ENCODE peak calls at places on chromosomes 5 and 9, in ten cellular contexts. One of them, this sample, is unnamed.

GRCh38 chr5:143166661-143167420 is 236.6 kb downstream of the NR3C1 start:
- DNase-seq in dorsolateral prefrontal cortex: no peak
- DNase-seq in thoracic aorta: no peak
- DNase-seq in HepG2: peak
- DNase-seq in GM12865: peak
- DNase-seq in foreskin fibroblast: no peak
- DNase-seq in AG04449: no peak
- DNase-seq in BE2C: no peak
- DNase-seq in heart left ventricle: no peak
- DNase-seq in cardiac fibroblast: no peak
- DNase-seq in this sample: no peak

GRCh38 chr9:119088002-119088401 is 281.2 kb downstream of the BRINP1 start:
- DNase-seq in dorsolateral prefrontal cortex: no peak
- DNase-seq in thoracic aorta: no peak
- DNase-seq in HepG2: no peak
- DNase-seq in GM12865: no peak
- DNase-seq in foreskin fibroblast: no peak
- DNase-seq in AG04449: no peak
- DNase-seq in BE2C: no peak
- DNase-seq in heart left ventricle: no peak
- DNase-seq in cardiac fibroblast: no peak
- DNase-seq in this sample: no peak

GRCh38 chr5:54581831-54582548 is 64.4 kb downstream of the SNX18 start:
- DNase-seq in dorsolateral prefrontal cortex: no peak
- DNase-seq in thoracic aorta: no peak
- DNase-seq in HepG2: no peak
- DNase-seq in GM12865: no peak
- DNase-seq in foreskin fibroblast: no peak
- DNase-seq in AG04449: no peak
- DNase-seq in BE2C: no peak
- DNase-seq in heart left ventricle: no peak
- DNase-seq in cardiac fibroblast: peak
- DNase-seq in this sample: no peak

GRCh38 chr5:107504424-107504823 is 166.3 kb downstream of the EFNA5 start:
- DNase-seq in dorsolateral prefrontal cortex: no peak
- DNase-seq in thoracic aorta: no peak
- DNase-seq in HepG2: no peak
- DNase-seq in GM12865: no peak
- DNase-seq in foreskin fibroblast: no peak
- DNase-seq in AG04449: no peak
- DNase-seq in BE2C: no peak
- DNase-seq in heart left ventricle: no peak
- DNase-seq in cardiac fibroblast: no peak
- DNase-seq in this sample: no peak

GRCh38 chr5:8940934-8941333 is 604.9 kb downstream of the SEMA5A start:
- DNase-seq in dorsolateral prefrontal cortex: no peak
- DNase-seq in thoracic aorta: no peak
- DNase-seq in HepG2: no peak
- DNase-seq in GM12865: no peak
- DNase-seq in foreskin fibroblast: no peak
- DNase-seq in AG04449: no peak
- DNase-seq in BE2C: no peak
- DNase-seq in heart left ventricle: no peak
- DNase-seq in cardiac fibroblast: no peak
- DNase-seq in this sample: no peak

GRCh38 chr9:124392855-124393460 is 22.3 kb downstream of the PSMB7 start:
- DNase-seq in dorsolateral prefrontal cortex: peak
- DNase-seq in thoracic aorta: no peak
- DNase-seq in HepG2: no peak
- DNase-seq in GM12865: no peak
- DNase-seq in foreskin fibroblast: peak
- DNase-seq in AG04449: peak
- DNase-seq in BE2C: peak
- DNase-seq in heart left ventricle: no peak
- DNase-seq in cardiac fibroblast: peak
- DNase-seq in this sample: no peak

GRCh38 chr9:116541402-116541801 is 145.7 kb upstream of the TRIM32 start:
- DNase-seq in dorsolateral prefrontal cortex: no peak
- DNase-seq in thoracic aorta: no peak
- DNase-seq in HepG2: no peak
- DNase-seq in GM12865: no peak
- DNase-seq in foreskin fibroblast: no peak
- DNase-seq in AG04449: no peak
- DNase-seq in BE2C: no peak
- DNase-seq in heart left ventricle: no peak
- DNase-seq in cardiac fibroblast: no peak
- DNase-seq in this sample: no peak

GRCh38 chr5:77620404-77620803 is 18.1 kb downstream of the OTP start:
- DNase-seq in dorsolateral prefrontal cortex: no peak
- DNase-seq in thoracic aorta: no peak
- DNase-seq in HepG2: peak
- DNase-seq in GM12865: peak
- DNase-seq in foreskin fibroblast: no peak
- DNase-seq in AG04449: no peak
- DNase-seq in BE2C: no peak
- DNase-seq in heart left ventricle: no peak
- DNase-seq in cardiac fibroblast: no peak
- DNase-seq in this sample: no peak

GRCh38 chr5:102958481-102959011 is 161.4 kb downstream of the GIN1 start:
- DNase-seq in dorsolateral prefrontal cortex: no peak
- DNase-seq in thoracic aorta: no peak
- DNase-seq in HepG2: no peak
- DNase-seq in GM12865: no peak
- DNase-seq in foreskin fibroblast: peak
- DNase-seq in AG04449: no peak
- DNase-seq in BE2C: no peak
- DNase-seq in heart left ventricle: no peak
- DNase-seq in cardiac fibroblast: peak
- DNase-seq in this sample: no peak

GRCh38 chr9:115883467-115884329 is 269.9 kb upstream of the PAPPA start:
- DNase-seq in dorsolateral prefrontal cortex: no peak
- DNase-seq in thoracic aorta: no peak
- DNase-seq in HepG2: peak
- DNase-seq in GM12865: peak
- DNase-seq in foreskin fibroblast: peak
- DNase-seq in AG04449: no peak
- DNase-seq in BE2C: peak
- DNase-seq in heart left ventricle: peak
- DNase-seq in cardiac fibroblast: peak
- DNase-seq in this sample: no peak

GRCh38 chr5:151086905-151087360 is 6.1 kb upstream of the TNIP1 start:
- DNase-seq in dorsolateral prefrontal cortex: no peak
- DNase-seq in thoracic aorta: no peak
- DNase-seq in HepG2: no peak
- DNase-seq in GM12865: peak
- DNase-seq in foreskin fibroblast: no peak
- DNase-seq in AG04449: no peak
- DNase-seq in BE2C: no peak
- DNase-seq in heart left ventricle: no peak
- DNase-seq in cardiac fibroblast: no peak
- DNase-seq in this sample: peak

GRCh38 chr5:140175367-140176027 is 509 bp downstream of the CYSTM1 start:
- DNase-seq in dorsolateral prefrontal cortex: peak
- DNase-seq in thoracic aorta: peak
- DNase-seq in HepG2: peak
- DNase-seq in GM12865: peak
- DNase-seq in foreskin fibroblast: peak
- DNase-seq in AG04449: no peak
- DNase-seq in BE2C: peak
- DNase-seq in heart left ventricle: peak
- DNase-seq in cardiac fibroblast: peak
- DNase-seq in this sample: peak

GRCh38 chr5:15757103-15757502 is 257.1 kb downstream of the FBXL7 start:
- DNase-seq in dorsolateral prefrontal cortex: no peak
- DNase-seq in thoracic aorta: no peak
- DNase-seq in HepG2: no peak
- DNase-seq in GM12865: no peak
- DNase-seq in foreskin fibroblast: no peak
- DNase-seq in AG04449: peak
- DNase-seq in BE2C: no peak
- DNase-seq in heart left ventricle: no peak
- DNase-seq in cardiac fibroblast: peak
- DNase-seq in this sample: no peak

GRCh38 chr9:92890761-92891160 is 12.9 kb upstream of the ZNF484 start:
- DNase-seq in dorsolateral prefrontal cortex: no peak
- DNase-seq in thoracic aorta: no peak
- DNase-seq in HepG2: no peak
- DNase-seq in GM12865: no peak
- DNase-seq in foreskin fibroblast: no peak
- DNase-seq in AG04449: no peak
- DNase-seq in BE2C: no peak
- DNase-seq in heart left ventricle: no peak
- DNase-seq in cardiac fibroblast: no peak
- DNase-seq in this sample: no peak

GRCh38 chr9:94847486-94847885 is 121.0 kb downstream of the AOPEP start:
- DNase-seq in dorsolateral prefrontal cortex: no peak
- DNase-seq in thoracic aorta: no peak
- DNase-seq in HepG2: no peak
- DNase-seq in GM12865: no peak
- DNase-seq in foreskin fibroblast: peak
- DNase-seq in AG04449: no peak
- DNase-seq in BE2C: no peak
- DNase-seq in heart left ventricle: no peak
- DNase-seq in cardiac fibroblast: peak
- DNase-seq in this sample: no peak

DNA sequence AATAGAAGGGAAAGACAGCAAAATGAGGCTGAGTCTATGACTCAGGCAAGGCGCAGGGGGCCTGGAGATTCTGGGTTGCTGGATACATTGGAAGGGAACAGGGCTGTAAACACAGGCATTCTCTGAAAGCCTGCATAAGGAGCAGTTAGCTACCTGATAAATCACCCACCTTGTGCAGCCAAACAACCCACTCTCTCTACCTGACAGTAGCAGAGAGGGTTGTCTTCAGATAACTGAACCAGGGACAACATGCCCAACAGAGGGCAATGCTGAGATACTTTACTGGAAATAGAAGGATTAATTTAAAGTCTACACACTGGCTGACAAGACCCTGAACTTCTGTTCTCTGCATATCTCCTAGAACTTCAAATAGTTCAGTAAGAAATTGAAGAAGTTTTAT is 161.6 kb downstream of the KCTD16 start:
- DNase-seq in dorsolateral prefrontal cortex: no peak
- DNase-seq in thoracic aorta: no peak
- DNase-seq in HepG2: no peak
- DNase-seq in GM12865: no peak
- DNase-seq in foreskin fibroblast: no peak
- DNase-seq in AG04449: no peak
- DNase-seq in BE2C: no peak
- DNase-seq in heart left ventricle: no peak
- DNase-seq in cardiac fibroblast: no peak
- DNase-seq in this sample: no peak
- TF ChIP-seq CTCF in dorsolateral prefrontal cortex: no peak
- TF ChIP-seq CTCF in thoracic aorta: no peak
- TF ChIP-seq CTCF in HepG2: peak
- TF ChIP-seq CTCF in GM12865: no peak
- TF ChIP-seq CTCF in foreskin fibroblast: peak
- TF ChIP-seq CTCF in AG04449: no peak
- TF ChIP-seq CTCF in BE2C: no peak
- TF ChIP-seq CTCF in heart left ventricle: no peak
- TF ChIP-seq CTCF in cardiac fibroblast: no peak
- TF ChIP-seq CTCF in this sample: no peak

DNA sequence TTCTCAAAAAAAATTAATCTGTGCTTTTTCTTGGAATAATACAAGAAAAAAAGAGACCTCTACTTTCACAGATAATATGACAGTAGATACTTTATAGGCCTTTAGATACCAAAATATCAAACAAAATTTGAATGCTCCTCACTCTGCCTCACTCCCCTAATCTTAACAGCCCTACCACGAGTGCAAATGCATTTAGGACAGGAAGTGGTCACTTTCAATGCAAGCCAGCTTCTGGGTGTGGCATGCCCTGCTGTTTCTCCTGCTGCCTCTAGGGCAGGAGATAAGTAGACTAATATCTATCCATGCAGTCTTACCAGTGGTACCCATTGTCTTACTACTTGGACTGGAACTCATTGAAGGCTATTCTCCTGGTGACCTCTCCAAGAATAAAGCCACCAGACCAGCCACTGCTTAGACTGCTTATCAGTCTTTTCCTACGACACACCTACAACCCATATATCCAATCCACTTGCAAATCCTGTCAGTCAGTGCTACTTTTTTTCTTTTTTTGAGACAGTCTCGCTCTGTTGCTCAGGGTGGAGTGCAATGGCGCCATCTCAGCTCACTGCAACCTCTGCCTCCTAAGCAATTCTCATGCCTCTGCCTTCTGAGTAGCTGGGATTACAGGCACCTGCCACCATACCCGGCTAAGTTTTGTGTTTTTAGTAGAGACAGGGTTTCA is 23.0 kb downstream of the FRRS1L start:
- DNase-seq in dorsolateral prefrontal cortex: no peak
- DNase-seq in thoracic aorta: no peak
- DNase-seq in HepG2: peak
- DNase-seq in GM12865: peak
- DNase-seq in foreskin fibroblast: peak
- DNase-seq in AG04449: no peak
- DNase-seq in BE2C: peak
- DNase-seq in heart left ventricle: no peak
- DNase-seq in cardiac fibroblast: peak
- DNase-seq in this sample: no peak
- TF ChIP-seq CTCF in dorsolateral prefrontal cortex: no peak
- TF ChIP-seq CTCF in thoracic aorta: no peak
- TF ChIP-seq CTCF in HepG2: no peak
- TF ChIP-seq CTCF in GM12865: peak
- TF ChIP-seq CTCF in foreskin fibroblast: peak
- TF ChIP-seq CTCF in AG04449: peak
- TF ChIP-seq CTCF in BE2C: peak
- TF ChIP-seq CTCF in heart left ventricle: no peak
- TF ChIP-seq CTCF in cardiac fibroblast: peak
- TF ChIP-seq CTCF in this sample: no peak

GRCh38 chr5:92644271-92644886 is 936.6 kb downstream of the NR2F1-AS1 start:
- DNase-seq in dorsolateral prefrontal cortex: no peak
- DNase-seq in thoracic aorta: no peak
- DNase-seq in HepG2: no peak
- DNase-seq in GM12865: peak
- DNase-seq in foreskin fibroblast: no peak
- DNase-seq in AG04449: no peak
- DNase-seq in BE2C: no peak
- DNase-seq in heart left ventricle: no peak
- DNase-seq in cardiac fibroblast: peak
- DNase-seq in this sample: no peak
- TF ChIP-seq CTCF in dorsolateral prefrontal cortex: no peak
- TF ChIP-seq CTCF in thoracic aorta: no peak
- TF ChIP-seq CTCF in HepG2: no peak
- TF ChIP-seq CTCF in GM12865: peak
- TF ChIP-seq CTCF in foreskin fibroblast: no peak
- TF ChIP-seq CTCF in AG04449: no peak
- TF ChIP-seq CTCF in BE2C: peak
- TF ChIP-seq CTCF in heart left ventricle: no peak
- TF ChIP-seq CTCF in cardiac fibroblast: peak
- TF ChIP-seq CTCF in this sample: no peak

DNA sequence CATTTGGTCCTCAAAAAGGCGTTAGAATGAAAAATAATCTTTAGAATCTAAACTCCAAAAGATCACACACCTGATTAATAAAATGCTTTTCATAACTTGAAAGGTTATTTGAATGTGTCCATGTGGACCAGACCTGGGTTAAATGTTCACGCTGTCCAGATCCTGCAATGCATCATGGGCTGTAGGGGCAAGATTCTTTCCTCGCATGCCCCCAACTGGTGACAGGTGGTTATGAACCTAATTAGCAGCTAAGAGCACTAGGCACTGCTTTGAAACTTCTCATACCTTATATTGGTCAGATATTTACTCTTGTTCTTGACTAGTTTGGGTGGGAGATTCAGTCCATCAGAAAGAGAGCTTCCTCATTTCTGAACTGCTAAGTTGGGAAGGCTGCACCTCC is 19.3 kb upstream of the PIP5K1B start:
- DNase-seq in dorsolateral prefrontal cortex: no peak
- DNase-seq in thoracic aorta: no peak
- DNase-seq in HepG2: peak
- DNase-seq in GM12865: peak
- DNase-seq in foreskin fibroblast: no peak
- DNase-seq in AG04449: no peak
- DNase-seq in BE2C: peak
- DNase-seq in heart left ventricle: no peak
- DNase-seq in cardiac fibroblast: no peak
- DNase-seq in this sample: peak
- TF ChIP-seq CTCF in dorsolateral prefrontal cortex: no peak
- TF ChIP-seq CTCF in thoracic aorta: no peak
- TF ChIP-seq CTCF in HepG2: peak
- TF ChIP-seq CTCF in GM12865: peak
- TF ChIP-seq CTCF in foreskin fibroblast: no peak
- TF ChIP-seq CTCF in AG04449: no peak
- TF ChIP-seq CTCF in BE2C: peak
- TF ChIP-seq CTCF in heart left ventricle: no peak
- TF ChIP-seq CTCF in cardiac fibroblast: peak
- TF ChIP-seq CTCF in this sample: no peak